ENCODE peak calls at places on chromosomes 11 and 22, in seven cellular contexts. K, C, N, H, L, R and Y are unnamed samples.
A peak's percentile ranks its signal among the peaks of the same experiment; 100 is the strongest.

GRCh38 chr11:88326112-88326511 is 11.4 kb downstream of the CTSC start:
- DNase-seq in N (no peak), R (no peak), H (no peak), K (no peak), C (no peak), L (no peak), Y (no peak)

GRCh38 chr11:66012946-66013761 is 1.3 kb downstream of the CST6 start:
- DNase-seq in N (no peak), R (no peak), C (no peak), L (no peak), H (no peak), K (no peak), Y (no peak)

GRCh38 chr11:38448284-38448683 is 1850.2 kb upstream of the RAG2 start:
- DNase-seq in K (no peak), R (no peak), L (peak; percentile 82), N (no peak), C (no peak), H (no peak), Y (no peak)

GRCh38 chr22:27757928-27758525 is 43.5 kb downstream of the MN1 start:
- DNase-seq in K (no peak), H (no peak), N (no peak), L (no peak), R (no peak), C (no peak), Y (no peak)

GRCh38 chr11:119339581-119340334 is 925 bp downstream of the C1QTNF5 start:
- DNase-seq in R (no peak), C (peak; percentile 58), K (peak; percentile 40), N (no peak), L (peak; percentile 91), H (no peak), Y (no peak)

GRCh38 chr11:122784325-122785155 is 53.8 kb upstream of the CRTAM start:
- DNase-seq in N (no peak), R (peak; percentile 22), L (peak; percentile 41), C (peak; percentile 94), H (no peak), K (peak; percentile 77), Y (no peak)

GRCh38 chr22:32413715-32414114 is 1.7 kb upstream of the RTCB start:
- DNase-seq in C (peak; percentile 24), L (no peak), R (no peak), H (no peak), N (no peak), K (no peak), Y (peak; percentile 6)

GRCh38 chr11:118287006-118287405 is 17.5 kb upstream of the CD3E start:
- DNase-seq in K (no peak), N (no peak), R (no peak), C (peak; percentile 4), L (no peak), H (no peak), Y (no peak)

GRCh38 chr22:50217543-50218152 is 16.8 kb downstream of the SELENOO start:
- DNase-seq in N (no peak), R (no peak), L (peak; percentile 42), C (no peak), H (no peak), K (no peak), Y (no peak)

GRCh38 chr22:18933914-18934313 is 2.2 kb downstream of the PRODH start:
- DNase-seq in K (no peak), N (no peak), C (no peak), L (no peak), H (no peak), R (no peak), Y (no peak)

GRCh38 chr11:125314264-125315087 is 149.9 kb downstream of the PKNOX2 start:
- DNase-seq in K (no peak), R (no peak), L (peak; percentile 77), H (no peak), N (no peak), C (no peak), Y (no peak)

GRCh38 chr11:65134240-65134951 is at the start of gene SYVN1:
- DNase-seq in C (peak; percentile 83), L (peak; percentile 96), N (peak; percentile 80), H (peak; percentile 76), R (peak; percentile 73), K (peak; percentile 89), Y (peak; percentile 87)

GRCh38 chr11:11391796-11392195 is 38.7 kb upstream of the CSNK2A3 start:
- DNase-seq in N (no peak), H (no peak), R (no peak), C (peak; percentile 64), K (no peak), L (no peak), Y (no peak)

GRCh38 chr11:85955531-85955930 is 100.3 kb downstream of the CCDC83 start:
- DNase-seq in L (no peak), H (no peak), K (no peak), R (peak; percentile 35), N (no peak), C (peak; percentile 57), Y (no peak)

GRCh38 chr11:31820438-31820818 is 9.3 kb upstream of the PAX6 start:
- DNase-seq in H (no peak), L (no peak), R (no peak), N (no peak), C (no peak), K (no peak), Y (no peak)

GRCh38 chr11:3849297-3849874 is 6.1 kb upstream of the STIM1 start:
- DNase-seq in N (peak; percentile 19), H (no peak), C (peak; percentile 40), R (no peak), L (no peak), K (peak; percentile 78), Y (peak; percentile 67)

GRCh38 chr22:22076361-22076760 is 93.8 kb upstream of the TOP3B start:
- DNase-seq in K (no peak), L (no peak), R (no peak), C (no peak), N (no peak), H (no peak), Y (no peak)

GRCh38 chr11:134579709-134580634 is 167.9 kb upstream of the B3GAT1 start:
- DNase-seq in C (no peak), N (no peak), R (no peak), K (no peak), L (no peak), H (no peak), Y (no peak)

GRCh38 chr11:10604340-10604748 is 35.9 kb upstream of the LYVE1 start:
- DNase-seq in N (no peak), H (no peak), R (no peak), K (peak; percentile 53), L (peak; percentile 85), C (peak; percentile 34), Y (no peak)

GRCh38 chr22:36010913-36011312 is 17.7 kb downstream of the RBFOX2 start:
- DNase-seq in N (no peak), H (no peak), R (no peak), L (no peak), K (no peak), C (peak; percentile 92), Y (no peak)

GRCh38 chr11:111629499-111629898 is 27.2 kb downstream of the SIK2 start:
- DNase-seq in H (no peak), N (no peak), L (no peak), R (no peak), C (no peak), K (no peak), Y (no peak)